ENCODE peak calls at places on chromosomes 12 and 14, in eight cellular contexts. G is NCI-H748 treated with DMSO at 0.1 percent for 48 hours; S is activated naive CD4-positive, alpha-beta T cell treated with anti-CD3 and anti-CD28 coated beads for 36 hours; O is T-helper 22 cell; L is AG09309; B is neural crest cell; D is stimulated activated CD4-positive, alpha-beta T cell treated with anti-CD3 and anti-CD28 coated beads, Interleukin-4, amount 100 ng/mL, for 48 hours; U is stimulated activated effector memory CD8-positive, alpha-beta T cell treated with anti-CD3 and anti-CD28 coated beads, Interleukin-12 subunit alpha, Interleukin-12 subunit beta, amount 100 ng/mL, for 72 hours. I is an unnamed sample.

GRCh38 chr12:122932207-122932606 is 34.1 kb downstream of the ABCB9 start:
- DNase-seq in G (no peak), S (no peak), O (no peak), L (no peak), B (no peak), D (no peak), U (no peak), I (no peak)

GRCh38 chr12:126210026-126210425 is 1144.8 kb downstream of the AACS start:
- DNase-seq in G (no peak), S (no peak), O (no peak), L (no peak), B (no peak), D (no peak), U (no peak), I (no peak)

GRCh38 chr12:13594731-13595514 is 386.5 kb downstream of the GRIN2B start:
- DNase-seq in G (no peak), S (no peak), O (no peak), L (no peak), B (no peak), D (no peak), U (no peak), I (no peak)

GRCh38 chr12:31233061-31233730 is 92.8 kb downstream of the SINHCAF start:
- DNase-seq in G (no peak), S (no peak), O (no peak), L (no peak), B (no peak), D (no peak), U (no peak), I (no peak)

GRCh38 chr12:93200291-93200917 is 177.3 kb upstream of the NUDT4 start:
- DNase-seq in G (no peak), S (no peak), O (no peak), L (no peak), B (no peak), D (no peak), U (no peak), I (no peak)

GRCh38 chr14:49621114-49621881 is 699 bp downstream of the MGAT2 start:
- DNase-seq in G (no peak), S (peak), O (no peak), L (no peak), B (peak), D (peak), U (peak), I (peak)

GRCh38 chr12:83210933-83211332 is 524.2 kb downstream of the TMTC2 start:
- DNase-seq in G (no peak), S (no peak), O (no peak), L (no peak), B (no peak), D (no peak), U (no peak), I (no peak)

GRCh38 chr14:65377576-65377975 is 35.0 kb upstream of the FUT8 start:
- DNase-seq in G (no peak), S (no peak), O (no peak), L (peak), B (no peak), D (no peak), U (no peak), I (no peak)

GRCh38 chr12:107317751-107318553 is 224.6 kb upstream of the CRY1 start:
- DNase-seq in G (peak), S (peak), O (peak), L (peak), B (peak), D (peak), U (peak), I (peak)

GRCh38 chr12:130087222-130087621 is 75.0 kb upstream of the FZD10 start:
- DNase-seq in G (no peak), S (peak), O (no peak), L (no peak), B (no peak), D (no peak), U (no peak), I (no peak)

GRCh38 chr14:54815016-54815415 is 87.6 kb downstream of the GCH1 start:
- DNase-seq in G (no peak), S (no peak), O (no peak), L (no peak), B (no peak), D (no peak), U (no peak), I (no peak)

GRCh38 chr12:179131-179884 is 34.6 kb downstream of the SLC6A12 start:
- DNase-seq in G (no peak), S (no peak), O (no peak), L (no peak), B (no peak), D (no peak), U (no peak), I (no peak)

GRCh38 chr12:52126050-52126604 is 46.6 kb downstream of the SMIM41 start:
- DNase-seq in G (no peak), S (no peak), O (no peak), L (no peak), B (no peak), D (no peak), U (no peak), I (peak)